ENCODE peak calls at places on chromosomes 3 and 15, in four cellular contexts. One of them, this sample, is unnamed.

GRCh38 chr3:122665226-122665786 is 15.3 kb upstream of the PARP14 start:
- DNase-seq in GM12878: no peak
- DNase-seq in K562: no peak
- DNase-seq in H1: no peak
- DNase-seq in this sample: no peak

GRCh38 chr3:31952205-31952604 is 28.9 kb downstream of the OSBPL10 start:
- DNase-seq in H1: no peak
- DNase-seq in GM12878: no peak
- DNase-seq in K562: no peak
- DNase-seq in this sample: no peak

GRCh38 chr3:42711491-42712343 is 9.1 kb upstream of the HHATL start:
- DNase-seq in H1: peak; percentile 44
- DNase-seq in K562: no peak
- DNase-seq in GM12878: no peak
- DNase-seq in this sample: peak; percentile 30

GRCh38 chr3:127454968-127455367 is 135.6 kb downstream of the TPRA1 start:
- DNase-seq in K562: no peak
- DNase-seq in GM12878: no peak
- DNase-seq in H1: no peak
- DNase-seq in this sample: no peak

GRCh38 chr15:58539548-58539947 is 107.8 kb downstream of the LIPC start:
- DNase-seq in K562: no peak
- DNase-seq in H1: no peak
- DNase-seq in GM12878: no peak
- DNase-seq in this sample: no peak

GRCh38 chr3:54965746-54966145 is 37.9 kb upstream of the LRTM1 start:
- DNase-seq in K562: no peak
- DNase-seq in H1: no peak
- DNase-seq in GM12878: no peak
- DNase-seq in this sample: no peak

GRCh38 chr3:9024341-9024740 is 61.1 kb upstream of the RAD18 start:
- DNase-seq in K562: no peak
- DNase-seq in GM12878: no peak
- DNase-seq in H1: no peak
- DNase-seq in this sample: no peak

GRCh38 chr3:52090131-52090548 is 33.8 kb upstream of the DUSP7 start:
- DNase-seq in H1: no peak
- DNase-seq in K562: no peak
- DNase-seq in GM12878: no peak
- DNase-seq in this sample: no peak

GRCh38 chr3:69272537-69272936 is 113.4 kb downstream of the FRMD4B start:
- DNase-seq in GM12878: no peak
- DNase-seq in K562: no peak
- DNase-seq in H1: no peak
- DNase-seq in this sample: no peak

GRCh38 chr15:56837281-56837680 is 81.2 kb upstream of the TCF12 start:
- DNase-seq in H1: no peak
- DNase-seq in GM12878: no peak
- DNase-seq in K562: no peak
- DNase-seq in this sample: no peak

GRCh38 chr3:45199837-45200648 is 26.0 kb downstream of the TMEM158 start:
- DNase-seq in GM12878: no peak
- DNase-seq in H1: no peak
- DNase-seq in K562: peak; percentile 63
- DNase-seq in this sample: peak; percentile 41

GRCh38 chr15:60005352-60006202 is 1.5 kb downstream of the FOXB1 start:
- DNase-seq in K562: no peak
- DNase-seq in GM12878: no peak
- DNase-seq in H1: peak; percentile 69
- DNase-seq in this sample: peak; percentile 41

GRCh38 chr3:137065381-137065780 is 107.6 kb downstream of the IL20RB start:
- DNase-seq in GM12878: no peak
- DNase-seq in K562: no peak
- DNase-seq in H1: peak; percentile 50
- DNase-seq in this sample: peak; percentile 84

GRCh38 chr3:75144396-75144795 is 519.7 kb upstream of the FRG2C start:
- DNase-seq in H1: no peak
- DNase-seq in K562: no peak
- DNase-seq in GM12878: no peak
- DNase-seq in this sample: no peak

GRCh38 chr15:52178765-52179164 is 12.4 kb downstream of the GNB5 start:
- DNase-seq in K562: no peak
- DNase-seq in GM12878: no peak
- DNase-seq in H1: peak; percentile 45
- DNase-seq in this sample: no peak

GRCh38 chr3:186552408-186553031 is 8.3 kb upstream of the CRYGS start:
- DNase-seq in H1: no peak
- DNase-seq in GM12878: no peak
- DNase-seq in K562: no peak
- DNase-seq in this sample: no peak

GRCh38 chr3:118688396-118688884 is 346.2 kb downstream of the IGSF11 start:
- DNase-seq in H1: no peak
- DNase-seq in K562: no peak
- DNase-seq in GM12878: no peak
- DNase-seq in this sample: no peak

GRCh38 chr3:37999836-38000235 is 9.2 kb downstream of the VILL start:
- DNase-seq in H1: no peak
- DNase-seq in GM12878: no peak
- DNase-seq in K562: no peak
- DNase-seq in this sample: no peak

GRCh38 chr15:99474041-99474906 is 91.5 kb upstream of the MEF2A start:
- DNase-seq in H1: no peak
- DNase-seq in K562: no peak
- DNase-seq in GM12878: no peak
- DNase-seq in this sample: no peak

GRCh38 chr15:48084759-48085420 is 35.9 kb upstream of the SLC24A5 start:
- DNase-seq in H1: no peak
- DNase-seq in GM12878: no peak
- DNase-seq in K562: no peak
- DNase-seq in this sample: peak; percentile 78

GRCh38 chr3:23129062-23129461 is 74.1 kb upstream of the UBE2E2 start:
- DNase-seq in H1: no peak
- DNase-seq in K562: no peak
- DNase-seq in GM12878: no peak
- DNase-seq in this sample: no peak

GRCh38 chr3:147120029-147120428 is 286.3 kb downstream of the ZIC4 start:
- DNase-seq in K562: no peak
- DNase-seq in GM12878: no peak
- DNase-seq in H1: no peak
- DNase-seq in this sample: peak; percentile 44

GRCh38 chr15:41806291-41807181 is 21.4 kb upstream of the JMJD7 start:
- DNase-seq in GM12878: no peak
- DNase-seq in K562: no peak
- DNase-seq in H1: peak; percentile 59
- DNase-seq in this sample: peak; percentile 54

GRCh38 chr3:120908030-120908802 is at the start of gene STXBP5L:
- DNase-seq in K562: peak; percentile 88
- DNase-seq in H1: peak; percentile 100
- DNase-seq in GM12878: no peak
- DNase-seq in this sample: peak; percentile 99

GRCh38 chr15:93043621-93044300 is 45.2 kb downstream of the RGMA start:
- DNase-seq in K562: peak; percentile 55
- DNase-seq in H1: no peak
- DNase-seq in GM12878: no peak
- DNase-seq in this sample: no peak

GRCh38 chr3:109548192-109548938 is 211.0 kb upstream of the DPPA4 start:
- DNase-seq in GM12878: no peak
- DNase-seq in H1: no peak
- DNase-seq in K562: no peak
- DNase-seq in this sample: no peak

GRCh38 chr15:69722924-69723323 is 270.3 kb downstream of the RPLP1 start:
- DNase-seq in GM12878: no peak
- DNase-seq in H1: no peak
- DNase-seq in K562: no peak
- DNase-seq in this sample: no peak

GRCh38 chr3:38397320-38397719 is 50.7 kb downstream of the XYLB start:
- DNase-seq in GM12878: no peak
- DNase-seq in H1: peak; percentile 74
- DNase-seq in K562: peak; percentile 47
- DNase-seq in this sample: peak; percentile 75

GRCh38 chr3:118501152-118501551 is 533.5 kb downstream of the IGSF11 start:
- DNase-seq in K562: no peak
- DNase-seq in H1: peak; percentile 52
- DNase-seq in GM12878: no peak
- DNase-seq in this sample: peak; percentile 69

GRCh38 chr3:98780343-98780742 is 17.2 kb downstream of the ST3GAL6 start:
- DNase-seq in GM12878: no peak
- DNase-seq in K562: no peak
- DNase-seq in H1: no peak
- DNase-seq in this sample: no peak

GRCh38 chr15:75022808-75023193 is 589 bp upstream of the PPCDC start:
- DNase-seq in K562: peak; percentile 26
- DNase-seq in H1: no peak
- DNase-seq in GM12878: no peak
- DNase-seq in this sample: no peak

GRCh38 chr15:83837946-83838571 is 184.1 kb downstream of the ADAMTSL3 start:
- DNase-seq in H1: peak; percentile 64
- DNase-seq in GM12878: no peak
- DNase-seq in K562: no peak
- DNase-seq in this sample: peak; percentile 78

GRCh38 chr3:69811452-69812401 is 72.5 kb downstream of the MITF start:
- DNase-seq in K562: no peak
- DNase-seq in GM12878: no peak
- DNase-seq in H1: no peak
- DNase-seq in this sample: no peak

GRCh38 chr15:98146031-98146430 is 185.5 kb downstream of the ARRDC4 start:
- DNase-seq in GM12878: no peak
- DNase-seq in K562: no peak
- DNase-seq in H1: no peak
- DNase-seq in this sample: no peak

GRCh38 chr15:45646220-45646619 is 11.4 kb downstream of the SQOR start:
- DNase-seq in GM12878: no peak
- DNase-seq in K562: no peak
- DNase-seq in H1: no peak
- DNase-seq in this sample: no peak

GRCh38 chr3:37918627-37919026 is 56.9 kb downstream of the CTDSPL start:
- DNase-seq in GM12878: no peak
- DNase-seq in H1: no peak
- DNase-seq in K562: no peak
- DNase-seq in this sample: peak; percentile 32

GRCh38 chr3:36695769-36696137 is 68.6 kb downstream of the DCLK3 start:
- DNase-seq in K562: no peak
- DNase-seq in GM12878: no peak
- DNase-seq in H1: no peak
- DNase-seq in this sample: no peak

GRCh38 chr3:36696799-36697198 is 67.6 kb downstream of the DCLK3 start:
- DNase-seq in H1: no peak
- DNase-seq in K562: no peak
- DNase-seq in GM12878: no peak
- DNase-seq in this sample: no peak

GRCh38 chr3:36700537-36701248 is 63.7 kb downstream of the DCLK3 start:
- DNase-seq in K562: peak; percentile 51
- DNase-seq in GM12878: no peak
- DNase-seq in H1: peak; percentile 73
- DNase-seq in this sample: peak; percentile 80

GRCh38 chr3:36697397-36698001 is 66.9 kb downstream of the DCLK3 start:
- DNase-seq in K562: no peak
- DNase-seq in GM12878: no peak
- DNase-seq in H1: no peak
- DNase-seq in this sample: peak; percentile 21

DNA sequence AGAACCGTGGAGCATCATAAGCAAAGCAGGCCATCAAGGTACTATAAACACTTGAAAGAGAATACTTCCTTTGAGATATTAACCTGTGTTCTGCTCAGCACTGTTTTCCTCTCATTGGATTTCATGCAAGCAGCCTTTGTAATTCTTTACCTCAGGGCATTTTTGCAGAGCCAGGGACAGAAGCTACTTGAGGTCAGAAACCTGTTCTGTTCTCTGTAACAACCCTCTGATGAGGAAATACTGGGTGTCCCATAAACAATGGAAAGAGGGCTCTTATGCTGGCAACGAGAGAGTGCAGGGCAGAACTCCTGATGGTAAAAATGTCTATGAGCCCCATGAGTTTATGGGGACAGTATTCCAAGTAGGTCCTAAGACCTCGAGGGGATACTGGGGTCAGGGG is 66.0 kb downstream of the DCLK3 start:
- DNase-seq in H1: no peak
- DNase-seq in GM12878: no peak
- DNase-seq in K562: no peak
- DNase-seq in this sample: peak; percentile 15
- TF ChIP-seq CREB1 in H1: no peak
- TF ChIP-seq CREB1 in GM12878: no peak
- TF ChIP-seq CREB1 in K562: no peak
- TF ChIP-seq CREB1 in this sample: no peak

DNA sequence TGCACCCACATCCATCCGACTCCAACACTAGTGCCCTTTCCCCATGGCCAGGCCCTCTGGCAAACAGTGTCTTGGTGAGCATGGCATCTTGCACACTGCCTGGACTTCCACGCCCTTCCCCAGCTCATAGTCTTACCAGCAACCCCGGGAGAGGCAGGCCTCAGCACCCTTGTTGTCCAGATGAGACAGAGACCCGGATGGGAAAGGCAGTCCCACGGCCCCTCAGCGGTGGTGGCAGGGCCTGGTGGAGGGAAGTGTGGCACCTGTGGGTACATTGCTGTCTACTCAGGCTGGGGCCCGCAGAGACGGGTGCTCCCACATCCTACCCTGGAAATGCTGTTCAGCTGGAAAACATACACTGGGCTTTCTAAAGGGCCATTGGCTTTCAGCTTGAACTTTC is 28.4 kb downstream of the HDAC11 start:
- DNase-seq in H1: no peak
- DNase-seq in GM12878: no peak
- DNase-seq in K562: no peak
- DNase-seq in this sample: no peak
- TF ChIP-seq POLR2AphosphoS5 in H1: no peak
- TF ChIP-seq POLR2AphosphoS5 in GM12878: no peak
- TF ChIP-seq POLR2AphosphoS5 in K562: no peak
- TF ChIP-seq POLR2AphosphoS5 in this sample: no peak

DNA sequence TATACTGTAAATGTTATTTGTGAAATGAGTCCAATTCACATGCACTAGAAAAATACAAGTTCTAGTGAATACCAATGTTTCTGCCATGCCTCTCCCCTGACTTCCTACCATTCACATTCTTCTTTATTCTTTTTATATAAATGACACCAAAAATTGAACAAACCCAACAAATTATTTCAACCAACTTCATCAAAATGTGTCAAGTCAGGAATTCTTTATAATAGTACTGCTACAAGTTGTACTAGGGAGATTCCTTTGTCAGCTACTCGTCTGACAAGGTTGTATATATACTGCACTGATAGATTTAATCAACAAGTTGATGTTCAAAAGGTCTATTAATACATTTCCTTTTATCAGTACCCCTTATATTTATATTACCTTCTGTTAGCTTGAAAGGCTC is 3.0 kb downstream of the TBL1XR1 start:
- DNase-seq in GM12878: no peak
- DNase-seq in K562: no peak
- DNase-seq in H1: no peak
- DNase-seq in this sample: no peak
- H3K4me3 ChIP-seq in GM12878: peak overlapping the region; percentile 99
- H3K4me3 ChIP-seq in K562: peak overlapping the region; percentile 93
- H3K4me3 ChIP-seq in H1: peak overlapping the region; percentile 100
- H3K4me3 ChIP-seq in this sample: peak overlapping the region; percentile 91

GRCh38 chr3:59843816-59844215 is 794.0 kb upstream of the CFAP20DC start:
- DNase-seq in K562: no peak
- DNase-seq in H1: no peak
- DNase-seq in GM12878: no peak
- DNase-seq in this sample: no peak
- TF ChIP-seq CREB1 in K562: no peak
- TF ChIP-seq CREB1 in H1: no peak
- TF ChIP-seq CREB1 in GM12878: no peak
- TF ChIP-seq CREB1 in this sample: no peak

This sample was measured in GM23338.